ENCODE peak calls at places on chromosomes 13 and 19, in four cellular contexts. W is HTR-8/SVneo, J is amygdala, B is GM23338. A is an unnamed sample.

GRCh38 chr19:19597809-19598306 is 20.6 kb downstream of the PBX4 start:
- DNase-seq in J (no peak), B (no peak), W (no peak), A (no peak)

GRCh38 chr19:10836478-10837325 is 690 bp upstream of the TMED1 start:
- DNase-seq in B (peak; percentile 83), W (peak; percentile 86), J (peak; percentile 93), A (peak; percentile 81)

GRCh38 chr13:114128624-114129522 is 3.5 kb downstream of the RASA3 start:
- DNase-seq in W (peak; percentile 60), J (no peak), B (no peak), A (no peak)

GRCh38 chr19:2015611-2015950 is at the start of gene BTBD2:
- DNase-seq in W (no peak), J (peak; percentile 57), B (peak; percentile 70), A (no peak)

GRCh38 chr19:56840452-56841193 is at the start of the genes PEG3 and ZIM2:
- DNase-seq in J (peak; percentile 87), B (no peak), W (no peak), A (no peak)

GRCh38 chr19:58558066-58558622 is at the start of gene UBE2M:
- DNase-seq in W (no peak), B (peak; percentile 63), J (no peak), A (no peak)

GRCh38 chr19:5313307-5313706 is 27.3 kb downstream of the PTPRS start:
- DNase-seq in J (no peak), B (no peak), W (no peak), A (no peak)

GRCh38 chr13:26037302-26037701 is 14.5 kb downstream of the SHISA2 start:
- DNase-seq in B (peak; percentile 92), W (no peak), J (peak; percentile 66), A (peak; percentile 80)

GRCh38 chr13:105920375-105920774 is 615.1 kb downstream of the EFNB2 start:
- DNase-seq in J (no peak), B (no peak), W (peak; percentile 4), A (no peak)

GRCh38 chr19:703651-704446 is 4.9 kb upstream of the PALM start:
- DNase-seq in B (peak; percentile 96), W (peak; percentile 24), J (no peak), A (peak; percentile 94)

GRCh38 chr19:4650159-4650558 is 10.8 kb downstream of the TNFAIP8L1 start:
- DNase-seq in W (no peak), J (no peak), B (no peak), A (no peak)

GRCh38 chr13:109706015-109706715 is 80.2 kb downstream of the IRS2 start:
- DNase-seq in W (no peak), B (no peak), J (no peak), A (no peak)

GRCh38 chr13:99577934-99578917 is 77.0 kb downstream of the TM9SF2 start:
- DNase-seq in J (no peak), W (peak; percentile 4), B (peak; percentile 52), A (no peak)

GRCh38 chr13:35987572-35988513 is 143.3 kb downstream of the DCLK1 start:
- DNase-seq in B (peak; percentile 63), J (no peak), W (no peak), A (peak; percentile 32)

GRCh38 chr19:39918183-39918651 is 16.2 kb downstream of the FCGBP start:
- DNase-seq in B (no peak), W (no peak), J (no peak), A (no peak)

GRCh38 chr19:11024259-11024658 is 63.4 kb downstream of the SMARCA4 start:
- DNase-seq in B (no peak), J (no peak), W (no peak), A (no peak)

GRCh38 chr19:17405250-17406038 is at the start of gene BST2:
- DNase-seq in W (peak; percentile 75), J (peak; percentile 33), B (peak; percentile 78), A (peak; percentile 80)

GRCh38 chr13:80131204-80131603 is 209.7 kb downstream of the SPRY2 start:
- DNase-seq in B (peak; percentile 60), W (peak; percentile 21), J (peak; percentile 84), A (peak; percentile 75)

GRCh38 chr13:62320129-62320724 is 904.6 kb upstream of the PCDH20 start:
- DNase-seq in J (no peak), B (peak; percentile 63), W (peak; percentile 6), A (peak; percentile 25)

GRCh38 chr13:32330438-32330837 is 15.1 kb downstream of the BRCA2 start:
- DNase-seq in B (no peak), W (no peak), J (no peak), A (no peak)

GRCh38 chr13:23966221-23966690 is 69.0 kb upstream of the C1QTNF9B start:
- DNase-seq in B (no peak), W (no peak), J (no peak), A (no peak)

GRCh38 chr13:30605052-30605451 is 12.7 kb upstream of the USPL1 start:
- DNase-seq in J (no peak), B (no peak), W (no peak), A (no peak)

GRCh38 chr13:77521595-77522367 is 13.7 kb upstream of the SCEL start:
- DNase-seq in W (no peak), B (peak; percentile 65), J (no peak), A (peak; percentile 55)

GRCh38 chr19:2462635-2463421 is 6.1 kb upstream of the LMNB2 start:
- DNase-seq in B (peak; percentile 100), W (peak; percentile 61), J (peak; percentile 84), A (peak; percentile 84)

GRCh38 chr13:33637978-33638743 is 179.8 kb upstream of the RFC3 start:
- DNase-seq in W (no peak), B (peak; percentile 30), J (no peak), A (no peak)

GRCh38 chr13:61880576-61881283 is 465.1 kb upstream of the PCDH20 start:
- DNase-seq in B (peak; percentile 84), J (no peak), W (peak; percentile 1), A (peak; percentile 59)

GRCh38 chr13:33940898-33941297 is 122.9 kb downstream of the RFC3 start:
- DNase-seq in B (peak; percentile 37), W (no peak), J (no peak), A (peak; percentile 30)

GRCh38 chr19:1285737-1286360 is at the start of gene EFNA2:
- DNase-seq in J (no peak), B (no peak), W (no peak), A (peak; percentile 81)

GRCh38 chr13:97856001-97856675 is 97.3 kb upstream of the IPO5 start:
- DNase-seq in J (no peak), W (no peak), B (peak; percentile 45), A (peak; percentile 46)

GRCh38 chr13:42076309-42076713 is 27.9 kb downstream of the DGKH start:
- DNase-seq in J (no peak), W (no peak), B (no peak), A (no peak)

GRCh38 chr19:40908981-40909380 is 26.9 kb upstream of the CYP2A7 start:
- DNase-seq in W (peak; percentile 41), J (no peak), B (peak; percentile 56), A (no peak)

GRCh38 chr19:37931941-37932655 is 25.1 kb downstream of the SIPA1L3 start:
- DNase-seq in W (no peak), B (peak; percentile 90), J (peak; percentile 61), A (peak; percentile 73)

GRCh38 chr19:10751109-10751972 is 33.5 kb downstream of the DNM2 start:
- DNase-seq in B (peak; percentile 39), W (no peak), J (peak; percentile 33), A (no peak)

GRCh38 chr13:97540696-97541095 is 106.7 kb downstream of the RAP2A start:
- DNase-seq in J (no peak), W (no peak), B (no peak), A (no peak)

GRCh38 chr13:52348081-52348480 is 57.9 kb downstream of the THSD1 start:
- DNase-seq in J (no peak), W (peak; percentile 55), B (no peak), A (no peak)

GRCh38 chr19:38551450-38551813 is 66.3 kb downstream of the MAP4K1 start:
- DNase-seq in J (no peak), W (no peak), B (no peak), A (no peak)

A was measured in iPS-NIHi11.